ENCODE peak calls at places on chromosomes 7 and 10, in seven cellular contexts. E is NCI-H2081; J is activated CD4-positive, alpha-beta memory T cell treated with anti-CD3 and anti-CD28 coated beads, Interleukin-2, amount 10 ng/mL, durations not matched to agents 7 days and 5 days; Y is hippocampal formation; F is adipocyte; D is NCI-H510A; W is upper lobe of right lung. B is an unnamed sample.
A peak's percentile ranks its signal among the peaks of the same experiment; 100 is the strongest.

GRCh38 chr7:148856035-148856881 is 27.8 kb downstream of the EZH2 start:
- DNase-seq in F (peak; percentile 48), Y (no peak), E (no peak), D (no peak), J (peak; percentile 52), W (no peak), B (no peak)

GRCh38 chr7:93055543-93056107 is 62.2 kb downstream of the SAMD9 start:
- DNase-seq in E (peak; percentile 25), F (peak; percentile 82), W (no peak), Y (no peak), D (no peak), J (no peak), B (peak; percentile 36)

GRCh38 chr7:4190021-4190981 is 491.8 kb upstream of the FOXK1 start:
- DNase-seq in F (no peak), E (peak; percentile 35), W (no peak), Y (no peak), D (no peak), J (no peak), B (no peak)

GRCh38 chr7:99679400-99680191 is at the start of gene CYP3A5:
- DNase-seq in J (no peak), F (no peak), D (no peak), E (no peak), W (no peak), Y (no peak), B (no peak)

GRCh38 chr10:20891338-20891714 is 5.8 kb downstream of the NEBL start:
- DNase-seq in W (no peak), D (no peak), E (no peak), Y (no peak), J (no peak), F (no peak), B (no peak)

GRCh38 chr7:73515184-73515583 is 6.9 kb downstream of the BAZ1B start:
- DNase-seq in Y (no peak), J (no peak), W (no peak), F (no peak), D (no peak), E (no peak), B (no peak)

GRCh38 chr10:31751401-31752080 is 177.1 kb downstream of the ARHGAP12 start:
- DNase-seq in E (no peak), W (no peak), Y (peak; percentile 22), J (no peak), D (no peak), F (no peak), B (peak; percentile 53)

GRCh38 chr7:134768243-134768642 is 11.2 kb upstream of the CALD1 start:
- DNase-seq in F (no peak), Y (no peak), D (no peak), W (no peak), E (no peak), J (no peak), B (no peak)

GRCh38 chr7:44108768-44109750 is 4.9 kb downstream of the AEBP1 start:
- DNase-seq in D (no peak), Y (no peak), F (no peak), J (no peak), E (no peak), W (no peak), B (no peak)

GRCh38 chr10:12483996-12484944 is 134.9 kb downstream of the CAMK1D start:
- DNase-seq in Y (no peak), D (peak; percentile 54), J (no peak), W (no peak), E (peak; percentile 78), F (no peak), B (no peak)

GRCh38 chr10:117666131-117666530 is 123.6 kb downstream of the EMX2 start:
- DNase-seq in Y (no peak), J (no peak), W (no peak), F (no peak), E (no peak), D (no peak), B (no peak)

GRCh38 chr7:94605031-94605430 is 50.9 kb downstream of the SGCE start:
- DNase-seq in E (no peak), J (no peak), F (peak; percentile 17), Y (no peak), W (no peak), D (no peak), B (no peak)

GRCh38 chr7:155208681-155209477 is 88.8 kb upstream of the INSIG1 start:
- DNase-seq in D (no peak), J (peak; percentile 28), E (no peak), W (no peak), F (peak; percentile 35), Y (no peak), B (no peak)

GRCh38 chr10:74816824-74817498 is 9.4 kb upstream of the KAT6B start:
- DNase-seq in Y (no peak), W (no peak), D (no peak), E (no peak), F (no peak), J (no peak), B (no peak)

GRCh38 chr10:103086261-103086660 is 106.8 kb downstream of the NT5C2 start:
- DNase-seq in W (no peak), F (peak; percentile 77), E (no peak), Y (no peak), J (no peak), D (no peak), B (no peak)

GRCh38 chr7:117582219-117582704 is 102.4 kb downstream of the CFTR start:
- DNase-seq in J (no peak), F (peak; percentile 97), W (no peak), E (no peak), D (no peak), Y (no peak), B (no peak)

GRCh38 chr10:77037735-77038411 is 599.7 kb downstream of the KCNMA1 start:
- DNase-seq in F (no peak), E (peak; percentile 78), W (no peak), Y (no peak), D (peak; percentile 6), J (no peak), B (no peak)

GRCh38 chr7:12581897-12582296 is 11.4 kb downstream of the SCIN start:
- DNase-seq in D (no peak), W (no peak), F (peak; percentile 81), E (no peak), Y (no peak), J (no peak), B (no peak)

GRCh38 chr10:101029520-101030309 is 1.2 kb downstream of the PDZD7 start:
- DNase-seq in E (no peak), F (no peak), D (no peak), W (no peak), J (no peak), Y (no peak), B (no peak)

GRCh38 chr7:80967536-80968297 is 48.9 kb upstream of the SEMA3C start:
- DNase-seq in J (no peak), F (peak; percentile 13), E (no peak), W (no peak), D (no peak), Y (no peak), B (no peak)